ENCODE peak calls at places on chromosomes 5 and 9, in eight cellular contexts. B, U, O, Z, T, D, H and F are unnamed samples.

GRCh38 chr5:122252319-122252718 is 59.7 kb upstream of the SNCAIP start:
- DNase-seq in B (no peak), U (no peak), H (no peak), D (no peak), T (no peak), Z (no peak), O (no peak), F (no peak)

GRCh38 chr5:4000960-4001359 is 405.3 kb downstream of the IRX1 start:
- DNase-seq in H (no peak), O (no peak), Z (no peak), T (no peak), D (no peak), U (no peak), B (no peak), F (no peak)

GRCh38 chr9:90538566-90538965 is 104.1 kb downstream of the DIRAS2 start:
- DNase-seq in B (no peak), H (no peak), O (no peak), Z (no peak), U (no peak), D (no peak), T (no peak), F (no peak)

GRCh38 chr5:73387630-73388370 is 60.8 kb downstream of the FOXD1 start:
- DNase-seq in Z (peak; percentile 25), O (no peak), T (peak; percentile 44), B (no peak), U (no peak), H (no peak), D (no peak), F (no peak)

GRCh38 chr9:25742241-25742640 is 64.0 kb upstream of the TUSC1 start:
- DNase-seq in H (no peak), D (no peak), B (no peak), T (no peak), Z (no peak), U (no peak), O (no peak), F (no peak)

GRCh38 chr5:14035859-14036440 is 91.5 kb upstream of the DNAH5 start:
- DNase-seq in Z (no peak), O (no peak), D (peak; percentile 98), U (peak; percentile 97), B (peak; percentile 73), T (no peak), H (no peak), F (peak; percentile 15)

GRCh38 chr5:37900692-37901091 is 60.9 kb upstream of the GDNF start:
- DNase-seq in T (no peak), Z (no peak), B (no peak), O (no peak), H (no peak), D (peak; percentile 43), U (peak; percentile 38), F (no peak)

GRCh38 chr9:21656776-21657637 is 145.4 kb upstream of the MTAP start:
- DNase-seq in D (no peak), Z (no peak), O (no peak), B (no peak), U (no peak), T (no peak), H (no peak), F (no peak)

GRCh38 chr9:713046-713445 is 128.5 kb upstream of the DMRT1 start:
- DNase-seq in O (no peak), T (no peak), B (no peak), D (no peak), H (no peak), U (no peak), Z (no peak), F (no peak)

GRCh38 chr5:38533286-38534121 is 22.9 kb downstream of the LIFR start:
- DNase-seq in H (no peak), D (no peak), T (no peak), O (no peak), B (no peak), U (no peak), Z (no peak), F (no peak)

GRCh38 chr9:95406114-95406513 is 88.6 kb upstream of the FANCC start:
- DNase-seq in H (no peak), B (no peak), Z (no peak), O (no peak), T (no peak), D (no peak), U (no peak), F (no peak)

GRCh38 chr9:108041551-108041950 is 552.0 kb upstream of the KLF4 start:
- DNase-seq in Z (no peak), U (peak; percentile 80), B (no peak), H (no peak), D (peak; percentile 10), T (no peak), O (no peak), F (no peak)

GRCh38 chr5:156474251-156474650 is 147.3 kb downstream of the SGCD start:
- DNase-seq in B (no peak), U (peak; percentile 46), H (no peak), D (no peak), T (no peak), O (no peak), Z (no peak), F (no peak)

GRCh38 chr9:99720455-99721050 is 101.1 kb upstream of the NR4A3 start:
- DNase-seq in B (no peak), O (no peak), D (no peak), Z (no peak), H (no peak), T (peak; percentile 47), U (peak; percentile 19), F (peak; percentile 25)

GRCh38 chr5:39616131-39616530 is 191.4 kb upstream of the DAB2 start:
- DNase-seq in B (no peak), U (peak; percentile 6), Z (no peak), T (no peak), D (no peak), O (no peak), H (no peak), F (no peak)

GRCh38 chr5:35124932-35125331 is 77.2 kb upstream of the AGXT2 start:
- DNase-seq in O (no peak), B (no peak), T (no peak), H (no peak), Z (no peak), D (no peak), U (no peak), F (no peak)

GRCh38 chr5:14687023-14687665 is 22.6 kb downstream of the OTULIN start:
- DNase-seq in U (no peak), D (no peak), Z (no peak), H (no peak), O (no peak), T (no peak), B (no peak), F (no peak)

GRCh38 chr5:395921-396714 is 46.9 kb upstream of the EXOC3 start:
- DNase-seq in D (no peak), U (no peak), H (no peak), T (no peak), Z (no peak), B (no peak), O (no peak), F (no peak)

GRCh38 chr5:128532776-128533175 is 5.3 kb downstream of the FBN2 start:
- DNase-seq in U (no peak), T (no peak), O (no peak), Z (no peak), D (no peak), H (no peak), B (no peak), F (no peak)

GRCh38 chr5:150068071-150068470 is 18.3 kb downstream of the CSF1R start:
- DNase-seq in B (no peak), H (no peak), Z (no peak), O (no peak), T (no peak), D (no peak), U (no peak), F (no peak)

GRCh38 chr5:112594060-112594850 is 143.4 kb upstream of the APC start:
- DNase-seq in U (peak; percentile 31), Z (no peak), D (no peak), T (no peak), B (no peak), O (no peak), H (peak; percentile 4), F (no peak)

GRCh38 chr5:120568716-120569115 is 104.6 kb downstream of the PRR16 start:
- DNase-seq in Z (no peak), H (no peak), B (no peak), D (peak; percentile 3), U (no peak), O (no peak), T (no peak), F (no peak)

GRCh38 chr5:54889826-54890225 is 95.6 kb downstream of the ESM1 start:
- DNase-seq in Z (no peak), U (peak; percentile 76), H (no peak), B (no peak), D (peak; percentile 75), O (no peak), T (no peak), F (no peak)

GRCh38 chr5:119071573-119071874 is 637 bp downstream of the DMXL1 start:
- DNase-seq in T (no peak), B (no peak), Z (no peak), U (no peak), O (no peak), D (no peak), H (no peak), F (no peak)

GRCh38 chr9:90801507-90802289 is at the start of gene SYK:
- DNase-seq in T (peak; percentile 82), B (no peak), U (peak; percentile 71), Z (peak; percentile 31), O (no peak), D (no peak), H (peak; percentile 36), F (no peak)

GRCh38 chr9:126635661-126636439 is 22.1 kb downstream of the LMX1B start:
- DNase-seq in O (no peak), U (no peak), H (no peak), B (no peak), Z (no peak), D (no peak), T (no peak), F (no peak)

GRCh38 chr5:161230222-161230621 is 316.3 kb downstream of the GABRB2 start:
- DNase-seq in B (no peak), D (no peak), O (no peak), H (peak; percentile 41), Z (no peak), U (no peak), T (no peak), F (no peak)

GRCh38 chr5:38790891-38791290 is 54.9 kb upstream of the OSMR start:
- DNase-seq in U (no peak), Z (no peak), H (no peak), B (no peak), D (no peak), T (no peak), O (no peak), F (no peak)

GRCh38 chr5:170223349-170223748 is 9.4 kb upstream of the C5orf58 start:
- DNase-seq in T (no peak), D (no peak), U (no peak), H (no peak), Z (no peak), B (no peak), O (no peak), F (no peak)

GRCh38 chr9:120363697-120364096 is 216.3 kb downstream of the CDK5RAP2 start:
- DNase-seq in H (no peak), D (no peak), T (no peak), O (no peak), U (no peak), B (no peak), Z (no peak), F (no peak)

GRCh38 chr5:92769986-92770385 is 811.0 kb downstream of the NR2F1-AS1 start:
- DNase-seq in H (no peak), B (no peak), U (no peak), Z (no peak), O (no peak), T (no peak), D (no peak), F (no peak)

GRCh38 chr5:174316326-174316725 is 270.8 kb downstream of the NSG2 start:
- DNase-seq in H (no peak), U (no peak), O (no peak), B (no peak), D (no peak), Z (no peak), T (no peak), F (no peak)

GRCh38 chr9:129392093-129392541 is 214.1 kb upstream of the IER5L start:
- DNase-seq in U (no peak), O (no peak), T (no peak), Z (no peak), B (no peak), H (no peak), D (no peak), F (no peak)